ENCODE peak calls at places on chromosomes 2 and 18, in six cellular contexts. J, Y, B, H, U and Z are unnamed samples.

GRCh38 chr2:18342901-18343300 is 217.6 kb downstream of the RDH14 start:
- DNase-seq in B (no peak), U (no peak), H (no peak), Y (no peak), J (no peak), Z (no peak)

GRCh38 chr2:205629021-205629817 is 53.1 kb upstream of the NRP2 start:
- DNase-seq in J (no peak), H (no peak), U (no peak), Y (no peak), B (peak), Z (no peak)

GRCh38 chr2:26355038-26355995 is 8.7 kb upstream of the ADGRF3 start:
- DNase-seq in J (no peak), B (no peak), H (no peak), U (peak), Y (peak), Z (no peak)

GRCh38 chr2:113887393-113887792 is 2.5 kb upstream of the ACTR3 start:
- DNase-seq in B (no peak), J (no peak), U (no peak), H (no peak), Y (no peak), Z (no peak)

GRCh38 chr18:9380571-9381390 is 46.2 kb downstream of the TWSG1 start:
- DNase-seq in H (no peak), Y (peak), J (no peak), U (no peak), B (no peak), Z (no peak)

GRCh38 chr2:239595711-239596110 is 194.9 kb upstream of the HDAC4 start:
- DNase-seq in Y (no peak), H (no peak), B (no peak), U (no peak), J (peak), Z (peak)

GRCh38 chr2:42168459-42169099 is 574 bp upstream of the EML4 start:
- DNase-seq in B (no peak), H (no peak), U (no peak), J (no peak), Y (no peak), Z (no peak)

GRCh38 chr2:224930124-224930523 is 112.1 kb downstream of the DOCK10 start:
- DNase-seq in Y (no peak), J (no peak), B (no peak), U (no peak), H (no peak), Z (no peak)

GRCh38 chr2:74496997-74497776 is 2.2 kb downstream of the LBX2 start:
- DNase-seq in U (no peak), B (no peak), H (no peak), Y (no peak), J (peak), Z (no peak)

GRCh38 chr2:50347355-50348044 is 684.4 kb downstream of the NRXN1 start:
- DNase-seq in J (peak), H (peak), Y (no peak), U (no peak), B (peak), Z (no peak)

GRCh38 chr2:173050684-173051083 is 25.0 kb upstream of the MAP3K20 start:
- DNase-seq in Y (no peak), H (no peak), U (no peak), J (no peak), B (no peak), Z (no peak)

GRCh38 chr2:217899231-217900009 is 103.4 kb downstream of the TNS1 start:
- DNase-seq in U (peak), H (peak), B (peak), J (no peak), Y (peak), Z (peak)

GRCh38 chr2:33497177-33497787 is 20.8 kb downstream of the RASGRP3 start:
- DNase-seq in H (no peak), U (no peak), Y (no peak), B (no peak), J (no peak), Z (no peak)

GRCh38 chr18:36403896-36404824 is 106.6 kb downstream of the FHOD3 start:
- DNase-seq in U (no peak), B (no peak), J (no peak), Y (no peak), H (no peak), Z (peak)

GRCh38 chr2:7191927-7192326 is 274.7 kb downstream of the RNF144A start:
- DNase-seq in J (no peak), U (peak), Y (peak), B (no peak), H (no peak), Z (no peak)

GRCh38 chr2:67255933-67256615 is 141.1 kb upstream of the ETAA1 start:
- DNase-seq in H (no peak), J (no peak), U (peak), Y (peak), B (no peak), Z (no peak)

GRCh38 chr2:43305537-43305936 is 79.1 kb upstream of the ZFP36L2 start:
- DNase-seq in B (no peak), H (no peak), U (no peak), J (no peak), Y (no peak), Z (peak)

GRCh38 chr2:108621087-108621559 is 86.9 kb downstream of the LIMS1 start:
- DNase-seq in U (peak), B (peak), H (no peak), Y (peak), J (peak), Z (no peak)

GRCh38 chr2:228426502-228427216 is 245.2 kb upstream of the SPHKAP start:
- DNase-seq in J (no peak), U (no peak), Y (no peak), H (no peak), B (no peak), Z (no peak)

GRCh38 chr2:79669714-79670113 is 156.9 kb downstream of the CTNNA2 start:
- DNase-seq in J (peak), H (no peak), U (no peak), B (no peak), Y (no peak), Z (no peak)

GRCh38 chr2:218891275-218892135 is 10.9 kb downstream of the WNT10A start:
- DNase-seq in B (no peak), U (no peak), Y (no peak), J (no peak), H (no peak), Z (peak)

GRCh38 chr2:202530038-202530437 is 104.7 kb upstream of the FAM117B start:
- DNase-seq in U (no peak), Y (no peak), J (no peak), H (no peak), B (no peak), Z (no peak)

GRCh38 chr2:75100011-75100680 is 99.2 kb downstream of the TACR1 start:
- DNase-seq in J (no peak), U (peak), B (no peak), Y (peak), H (no peak), Z (no peak)

GRCh38 chr2:38539086-38539485 is 63.6 kb downstream of the HNRNPLL start:
- DNase-seq in J (no peak), B (no peak), U (no peak), Y (no peak), H (no peak), Z (no peak)
- TF ChIP-seq CTCF in J (no peak), B (no peak), U (no peak), Y (no peak), H (peak), Z (no peak)

DNA sequence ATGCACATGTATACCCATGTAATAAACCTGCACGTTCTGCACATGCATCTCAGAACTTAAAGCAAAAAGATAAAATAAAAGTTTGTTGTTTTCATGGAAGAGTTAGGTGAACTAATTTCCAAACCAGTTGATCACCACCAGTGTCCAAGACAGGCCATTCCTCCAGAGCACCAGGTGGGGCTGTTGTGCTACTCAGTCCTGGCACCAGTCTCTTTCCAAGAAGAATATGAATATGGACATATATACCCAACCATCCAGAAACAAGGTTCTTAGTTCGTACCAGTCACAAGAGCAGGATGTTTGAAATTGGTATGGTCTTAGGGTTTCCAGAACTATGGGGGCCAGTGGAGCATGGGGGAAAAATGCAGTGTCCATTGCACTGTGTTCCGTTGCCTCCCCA is 17.2 kb upstream of the TNP1 start:
- DNase-seq in H (no peak), Y (no peak), J (no peak), U (peak), B (no peak), Z (no peak)
- TF ChIP-seq CTCF in H (no peak), Y (no peak), J (no peak), U (no peak), B (no peak), Z (no peak)

GRCh38 chr2:212177724-212178123 is 360.9 kb downstream of the ERBB4 start:
- DNase-seq in J (no peak), Y (peak), U (no peak), B (no peak), H (no peak), Z (no peak)
- TF ChIP-seq CTCF in J (no peak), Y (no peak), U (no peak), B (no peak), H (no peak), Z (no peak)

GRCh38 chr2:222434204-222434603 is 9.9 kb downstream of the SGPP2 start:
- DNase-seq in U (no peak), H (no peak), J (no peak), Y (no peak), B (no peak), Z (no peak)

GRCh38 chr2:222431859-222432258 is 7.5 kb downstream of the SGPP2 start:
- DNase-seq in B (no peak), Y (no peak), H (no peak), U (no peak), J (no peak), Z (no peak)

GRCh38 chr2:222439692-222440091 is 15.3 kb downstream of the SGPP2 start:
- DNase-seq in Y (no peak), H (no peak), B (no peak), J (no peak), U (no peak), Z (no peak)

GRCh38 chr2:222433381-222434173 is 9.2 kb downstream of the SGPP2 start:
- DNase-seq in U (peak), J (no peak), B (no peak), Y (no peak), H (no peak), Z (no peak)

DNA sequence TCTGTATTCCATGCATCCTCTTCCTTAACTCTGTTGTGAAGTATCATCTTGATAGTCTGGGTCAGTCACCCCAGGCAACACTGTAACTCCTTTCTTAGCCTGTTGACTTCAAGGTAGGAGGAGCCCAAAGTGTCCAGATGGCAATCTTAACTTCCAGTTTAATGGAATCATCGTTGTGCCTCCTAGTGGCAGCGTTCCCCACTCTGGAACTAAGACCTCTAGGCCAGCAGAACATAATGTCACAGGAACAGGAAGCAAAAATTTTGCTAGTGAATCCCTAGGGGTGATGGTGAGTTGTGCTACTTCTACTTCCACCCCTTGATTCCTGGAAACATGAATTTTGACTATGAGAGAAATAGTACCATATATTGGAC is 11.7 kb downstream of the SGPP2 start:
- DNase-seq in H (no peak), U (no peak), B (no peak), J (no peak), Y (no peak), Z (no peak)
- TF ChIP-seq CTCF in H (no peak), U (no peak), B (no peak), J (no peak), Y (no peak), Z (no peak)

GRCh38 chr18:8081872-8082553 is 514.9 kb downstream of the PTPRM start:
- DNase-seq in U (no peak), J (no peak), B (no peak), H (no peak), Y (no peak), Z (no peak)
- TF ChIP-seq CTCF in U (no peak), J (no peak), B (no peak), H (no peak), Y (no peak), Z (no peak)

GRCh38 chr2:65311049-65311448 is 83.4 kb downstream of the ACTR2 start:
- DNase-seq in B (no peak), Y (no peak), J (no peak), H (no peak), U (no peak), Z (no peak)

GRCh38 chr2:65305899-65306298 is 78.3 kb downstream of the ACTR2 start:
- DNase-seq in Y (no peak), B (no peak), U (no peak), J (no peak), H (no peak), Z (no peak)

GRCh38 chr2:65311596-65311995 is 84.0 kb downstream of the ACTR2 start:
- DNase-seq in H (no peak), B (no peak), U (no peak), Y (no peak), J (no peak), Z (no peak)

GRCh38 chr2:65313126-65313953 is 85.7 kb downstream of the ACTR2 start:
- DNase-seq in J (no peak), Y (no peak), U (no peak), H (no peak), B (no peak), Z (no peak)

GRCh38 chr2:65309699-65310098 is 82.1 kb downstream of the ACTR2 start:
- DNase-seq in U (no peak), H (no peak), Y (no peak), B (no peak), J (no peak), Z (no peak)
- TF ChIP-seq CTCF in U (no peak), H (no peak), Y (no peak), B (no peak), J (no peak), Z (no peak)

GRCh38 chr2:140248623-140249022 is 1468.4 kb upstream of the NXPH2 start:
- DNase-seq in U (no peak), H (no peak), B (no peak), J (no peak), Y (no peak), Z (no peak)

GRCh38 chr2:140246957-140247356 is 1466.8 kb upstream of the NXPH2 start:
- DNase-seq in Y (no peak), H (no peak), B (no peak), U (no peak), J (no peak), Z (no peak)

GRCh38 chr2:140246058-140246457 is 1465.9 kb upstream of the NXPH2 start:
- DNase-seq in U (no peak), Y (no peak), B (no peak), J (no peak), H (no peak), Z (no peak)

GRCh38 chr2:140247451-140248205 is 1467.4 kb upstream of the NXPH2 start:
- DNase-seq in Y (no peak), J (no peak), H (no peak), U (no peak), B (no peak), Z (no peak)

DNA sequence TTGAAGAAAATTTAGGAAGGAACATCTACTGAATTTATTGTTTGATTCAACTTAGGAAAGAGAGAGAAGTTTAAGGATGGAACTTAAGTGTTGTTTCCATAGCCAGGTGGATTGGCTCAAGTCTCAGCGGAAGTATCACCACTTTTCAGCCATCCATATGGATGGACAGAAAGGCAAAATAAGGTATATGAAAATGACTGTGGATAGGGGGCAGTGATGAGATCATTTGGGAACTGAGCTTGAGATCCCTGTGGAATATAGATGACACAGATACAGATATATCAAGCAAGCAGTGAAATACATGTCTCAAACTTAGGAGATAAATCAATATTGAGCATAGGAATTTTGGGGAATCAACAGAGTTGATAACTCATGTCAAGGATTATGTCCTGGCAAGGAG is 1462.7 kb upstream of the NXPH2 start:
- DNase-seq in H (no peak), B (no peak), Y (no peak), J (no peak), U (no peak), Z (no peak)
- TF ChIP-seq CTCF in H (no peak), B (no peak), Y (no peak), J (no peak), U (no peak), Z (no peak)

GRCh38 chr2:137050949-137051348 is 285.6 kb downstream of the THSD7B start:
- DNase-seq in Y (no peak), H (no peak), J (no peak), B (no peak), U (peak), Z (no peak)
- TF ChIP-seq CTCF in Y (no peak), H (peak), J (no peak), B (peak), U (peak), Z (no peak)

DNA sequence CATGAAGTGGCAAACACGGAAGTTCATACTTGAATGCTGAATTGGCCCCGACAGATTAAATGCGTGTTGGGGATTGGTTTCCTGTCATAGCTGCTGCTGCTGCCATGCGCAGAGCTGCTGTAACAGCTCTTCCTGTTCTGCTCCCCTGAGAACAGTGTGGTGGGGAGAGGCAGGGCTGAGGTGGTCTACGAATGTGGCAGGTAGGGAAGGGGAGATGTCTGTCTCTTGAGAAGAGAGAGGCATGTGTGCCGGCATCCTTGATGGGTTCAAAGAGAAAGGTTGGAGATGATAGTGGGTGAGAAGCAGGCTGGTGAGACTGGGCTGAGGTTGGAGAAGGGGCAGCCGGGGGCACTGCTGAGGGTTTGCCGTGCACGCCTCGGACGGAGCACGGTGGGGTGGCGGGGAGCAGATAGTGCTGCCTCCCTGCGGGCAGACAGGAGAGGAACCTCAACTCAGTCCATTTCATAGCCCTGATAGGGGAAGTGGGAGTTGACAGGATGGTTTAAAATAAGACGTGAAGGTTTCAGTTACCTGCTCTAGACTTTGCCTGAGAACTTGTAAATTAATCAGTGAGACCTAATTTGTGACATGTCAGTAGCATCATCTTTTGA is 46.1 kb downstream of the TMEM185B start:
- DNase-seq in Y (no peak), J (peak), B (no peak), H (no peak), U (peak), Z (no peak)
- TF ChIP-seq CTCF in Y (no peak), J (peak), B (no peak), H (no peak), U (peak), Z (no peak)